ENCODE peak calls at places on chromosomes 16 and 17, in five cellular contexts. One of them, this sample, is unnamed.

GRCh38 chr17:34579979-34580684 is 750 bp downstream of the TMEM132E start:
- DNase-seq in T-cell: no peak
- DNase-seq in stimulated activated naive CD4-positive, alpha-beta T cell: no peak
- DNase-seq in CD8-positive, alpha-beta T cell: no peak
- DNase-seq in pancreas: peak; percentile 73
- DNase-seq in this sample: no peak

GRCh38 chr17:4849011-4849536 is 15.9 kb downstream of the MINK1 start:
- DNase-seq in T-cell: no peak
- DNase-seq in stimulated activated naive CD4-positive, alpha-beta T cell: no peak
- DNase-seq in pancreas: no peak
- DNase-seq in CD8-positive, alpha-beta T cell: no peak
- DNase-seq in this sample: no peak

GRCh38 chr16:19113577-19114358 is at the start of gene ITPRIPL2:
- DNase-seq in T-cell: no peak
- DNase-seq in pancreas: peak; percentile 90
- DNase-seq in stimulated activated naive CD4-positive, alpha-beta T cell: no peak
- DNase-seq in CD8-positive, alpha-beta T cell: no peak
- DNase-seq in this sample: no peak

GRCh38 chr16:29809031-29809747 is 2.8 kb upstream of the PRRT2 start:
- DNase-seq in pancreas: no peak
- DNase-seq in stimulated activated naive CD4-positive, alpha-beta T cell: no peak
- DNase-seq in CD8-positive, alpha-beta T cell: no peak
- DNase-seq in T-cell: no peak
- DNase-seq in this sample: no peak

GRCh38 chr17:33966410-33967063 is 288.5 kb upstream of the CCL2 start:
- DNase-seq in CD8-positive, alpha-beta T cell: no peak
- DNase-seq in pancreas: no peak
- DNase-seq in stimulated activated naive CD4-positive, alpha-beta T cell: no peak
- DNase-seq in T-cell: no peak
- DNase-seq in this sample: no peak

GRCh38 chr16:87045462-87046216 is 271.6 kb downstream of the C16orf95 start:
- DNase-seq in CD8-positive, alpha-beta T cell: no peak
- DNase-seq in pancreas: no peak
- DNase-seq in T-cell: no peak
- DNase-seq in stimulated activated naive CD4-positive, alpha-beta T cell: no peak
- DNase-seq in this sample: no peak

GRCh38 chr17:6165806-6166205 is 95.6 kb downstream of the WSCD1 start:
- DNase-seq in CD8-positive, alpha-beta T cell: no peak
- DNase-seq in T-cell: no peak
- DNase-seq in pancreas: no peak
- DNase-seq in stimulated activated naive CD4-positive, alpha-beta T cell: no peak
- DNase-seq in this sample: no peak

GRCh38 chr17:29573558-29573870 is 5.0 kb downstream of the TP53I13 start:
- DNase-seq in T-cell: no peak
- DNase-seq in CD8-positive, alpha-beta T cell: no peak
- DNase-seq in pancreas: peak; percentile 44
- DNase-seq in stimulated activated naive CD4-positive, alpha-beta T cell: no peak
- DNase-seq in this sample: no peak

GRCh38 chr17:50620848-50621247 is 13.8 kb upstream of the ABCC3 start:
- DNase-seq in pancreas: no peak
- DNase-seq in stimulated activated naive CD4-positive, alpha-beta T cell: no peak
- DNase-seq in T-cell: no peak
- DNase-seq in CD8-positive, alpha-beta T cell: no peak
- DNase-seq in this sample: no peak

GRCh38 chr17:34610038-34610437 is 30.7 kb downstream of the TMEM132E start:
- DNase-seq in CD8-positive, alpha-beta T cell: no peak
- DNase-seq in pancreas: no peak
- DNase-seq in stimulated activated naive CD4-positive, alpha-beta T cell: no peak
- DNase-seq in T-cell: no peak
- DNase-seq in this sample: no peak